ENCODE peak calls at places on chromosomes 1 and 21, in four cellular contexts. M is prostate gland, N is HepG2, Y is HCT116. T is an unnamed sample. For H3K4me1, the result is how much of the 10 kb centered on the place peaks cover.

GRCh38 chr1:30411206-30411605 is 312.2 kb downstream of the MATN1 start:
- DNase-seq in M (peak), N (no peak), Y (no peak), T (no peak)

GRCh38 chr1:165456114-165456513 is 11.2 kb upstream of the RXRG start:
- DNase-seq in M (no peak), N (no peak), Y (no peak), T (no peak)

GRCh38 chr1:79792212-79792575 is 785.7 kb upstream of the ADGRL4 start:
- DNase-seq in M (no peak), N (no peak), Y (no peak), T (no peak)

GRCh38 chr1:71587961-71588360 is 507.1 kb upstream of the ZRANB2 start:
- DNase-seq in M (no peak), N (no peak), Y (no peak), T (no peak)

GRCh38 chr1:182080955-182081582 is 19.6 kb upstream of the ZNF648 start:
- DNase-seq in M (peak), N (peak), Y (peak), T (no peak)

GRCh38 chr1:8815582-8816285 is 1.7 kb downstream of the RERE start:
- DNase-seq in M (no peak), N (no peak), Y (no peak), T (no peak)

GRCh38 chr1:164667600-164667999 is 108.6 kb downstream of the PBX1 start:
- DNase-seq in M (no peak), N (no peak), Y (no peak), T (no peak)

GRCh38 chr1:16017461-16018303 is at the start of gene HSPB7:
- DNase-seq in M (peak), N (no peak), Y (no peak), T (peak)

GRCh38 chr1:146012703-146013565 is 8.6 kb downstream of the HJV start:
- DNase-seq in M (peak), N (peak), Y (peak), T (no peak)

GRCh38 chr1:165298081-165298820 is 58.3 kb downstream of the LMX1A start:
- DNase-seq in M (no peak), N (no peak), Y (no peak), T (no peak)

GRCh38 chr1:190312763-190313162 is 164.9 kb downstream of the BRINP3 start:
- DNase-seq in M (no peak), N (no peak), Y (no peak), T (no peak)

GRCh38 chr1:84771895-84772294 is 81.6 kb upstream of the SSX2IP start:
- DNase-seq in M (no peak), N (no peak), Y (no peak), T (no peak)

GRCh38 chr1:17687125-17687524 is 68.0 kb upstream of the ACTL8 start:
- DNase-seq in M (no peak), N (no peak), Y (no peak), T (no peak)

GRCh38 chr21:33940846-33941245 is 25.2 kb upstream of the ATP5PO start:
- DNase-seq in M (no peak), N (no peak), Y (no peak), T (no peak)

GRCh38 chr1:59486595-59486994 is 189.7 kb downstream of the FGGY start:
- DNase-seq in M (no peak), N (no peak), Y (no peak), T (no peak)

GRCh38 chr1:100584761-100585745 is 47.1 kb downstream of the GPR88 start:
- DNase-seq in M (no peak), N (peak), Y (no peak), T (no peak)

GRCh38 chr1:199747984-199748383 is 279.5 kb upstream of the NR5A2 start:
- DNase-seq in M (no peak), N (no peak), Y (no peak), T (no peak)

GRCh38 chr1:167718926-167719691 is 2.7 kb upstream of the MPZL1 start:
- DNase-seq in M (no peak), N (no peak), Y (no peak), T (no peak)

GRCh38 chr21:36747815-36748381 is 49.0 kb downstream of the SIM2 start:
- DNase-seq in M (no peak), N (peak), Y (no peak), T (peak)

GRCh38 chr1:15620890-15621682 is 3.8 kb downstream of the DDI2 start:
- DNase-seq in M (no peak), N (no peak), Y (no peak), T (no peak)

DNA sequence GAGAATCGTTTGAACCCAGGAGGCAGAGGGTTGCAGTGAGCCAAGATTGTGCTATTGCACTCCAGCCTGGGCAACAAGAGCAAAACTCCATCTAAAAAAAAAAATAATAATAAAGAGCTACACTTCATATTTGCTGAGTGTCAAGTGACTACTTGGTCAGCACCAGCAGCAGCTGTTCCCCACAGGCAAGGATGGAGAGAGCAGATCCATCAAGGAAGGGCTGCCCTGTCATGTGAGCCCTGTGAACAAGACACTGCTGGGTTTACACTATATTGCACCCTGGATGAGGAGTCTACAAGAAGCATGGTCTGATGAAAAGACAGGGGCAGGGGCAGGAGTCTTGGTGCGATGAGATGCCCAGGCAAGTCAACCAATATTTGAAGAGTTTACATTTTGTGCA is 3.6 kb downstream of the CTNNBIP1 start:
- DNase-seq in M (no peak), N (no peak), Y (no peak), T (no peak)
- H3K4me1 ChIP-seq in M (under half), N (half or more), Y (under half), T (under half)

DNA sequence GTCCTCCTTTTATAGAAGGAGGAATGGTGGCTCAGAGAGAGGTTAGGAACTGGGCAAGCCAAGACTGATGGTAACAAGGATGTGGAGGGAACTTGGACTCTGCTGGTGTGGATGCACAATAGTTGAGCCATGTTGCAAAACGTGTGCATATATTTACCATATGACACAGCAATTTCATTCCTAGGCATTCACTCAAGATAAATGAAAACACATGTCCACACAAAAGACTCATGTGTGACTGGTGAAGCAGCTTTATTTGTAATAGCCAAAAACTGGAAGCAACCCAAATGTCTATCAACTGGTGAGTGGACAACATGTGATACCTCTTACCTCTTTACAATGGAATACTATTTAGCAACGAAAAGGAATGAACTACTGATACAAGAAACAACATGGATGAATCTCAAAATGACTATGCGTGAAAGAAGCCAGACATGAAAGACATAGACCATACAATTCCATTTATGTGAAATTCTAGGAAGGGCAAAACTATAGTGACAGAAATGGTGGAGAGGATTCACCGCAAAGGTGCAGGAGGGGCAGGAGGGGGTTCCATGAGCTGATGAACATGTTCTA is 36.2 kb downstream of the CAMK2N1 start:
- DNase-seq in M (no peak), N (peak), Y (no peak), T (no peak)
- H3K27ac ChIP-seq in M (no peak), N (no peak), Y (no peak), T (no peak)

DNA sequence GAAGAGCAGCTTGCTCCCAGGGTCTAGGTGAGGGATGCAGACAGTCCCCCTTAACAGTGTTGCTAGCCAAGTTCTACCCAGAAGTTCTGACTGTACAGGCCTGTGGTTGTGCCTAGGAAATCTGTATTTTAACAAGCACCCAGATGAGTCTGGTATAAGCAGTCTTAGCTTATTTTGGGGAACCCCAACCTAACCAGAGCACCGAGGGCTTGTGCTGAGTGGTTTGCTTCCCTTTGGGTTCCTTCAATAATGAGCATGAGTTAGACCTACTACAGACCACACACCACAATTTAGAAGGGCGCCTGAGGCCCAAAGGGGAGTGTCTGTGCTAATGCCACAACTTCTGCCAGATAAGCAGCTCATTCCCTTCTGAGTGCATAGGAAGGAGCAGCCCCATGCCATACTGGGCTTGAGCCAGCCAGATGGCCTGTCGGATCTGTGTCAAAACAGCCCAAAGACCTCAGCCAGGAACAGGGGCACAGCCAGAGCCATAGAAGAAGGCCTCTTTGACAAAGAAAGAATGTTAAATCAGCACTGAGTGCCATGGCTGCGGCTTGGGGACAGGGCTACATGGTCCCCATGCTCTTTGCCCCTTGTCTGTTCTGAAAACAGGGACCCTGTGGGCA is 15.4 kb upstream of the LSS start:
- DNase-seq in M (no peak), N (no peak), Y (no peak), T (no peak)
- TF ChIP-seq POLR2AphosphoS5 in M (no peak), N (no peak), Y (no peak), T (no peak)

DNA sequence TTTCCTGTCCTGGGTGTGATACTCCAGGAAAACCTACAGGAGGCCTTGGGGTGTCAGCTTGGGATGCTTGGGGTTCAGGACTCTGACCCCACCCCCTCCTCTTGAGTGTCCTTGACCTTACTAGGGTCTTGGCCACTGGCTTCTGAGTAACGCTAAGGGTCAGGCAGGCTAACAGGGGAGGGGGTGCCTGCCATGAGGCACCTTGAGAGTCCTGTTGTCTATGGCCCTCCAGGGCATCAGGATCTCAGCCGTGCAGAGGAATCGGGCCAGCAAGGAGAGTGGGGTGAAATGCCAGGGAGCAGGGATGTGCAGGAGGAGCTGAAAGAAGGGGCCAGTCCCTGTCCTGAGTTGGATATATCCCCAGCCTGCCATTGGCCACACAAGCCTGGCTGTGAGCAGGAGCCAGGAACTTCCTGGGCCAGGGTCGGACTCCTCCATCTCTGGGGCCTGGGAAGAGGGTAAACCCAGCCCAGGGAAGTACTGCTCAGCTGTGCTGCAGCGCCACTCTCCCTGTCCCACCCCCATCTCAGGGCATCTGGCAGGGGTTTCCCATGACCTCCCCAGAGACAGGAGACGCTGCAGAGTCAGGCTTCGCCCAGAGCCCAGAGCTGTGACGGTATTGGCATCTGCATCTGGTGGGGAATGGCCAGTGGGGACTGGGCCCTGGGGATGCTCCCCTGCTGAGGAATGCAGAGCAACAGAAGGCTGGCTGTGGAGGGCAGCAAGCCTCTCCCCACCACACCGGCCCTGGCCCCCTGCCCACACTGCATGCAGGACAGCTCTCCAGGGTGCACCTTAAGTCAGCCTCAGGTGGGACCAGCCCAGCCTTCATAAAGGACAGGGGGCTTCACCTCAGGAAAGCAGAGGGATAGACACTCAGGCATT is 6.3 kb downstream of the KIF21B start:
- DNase-seq in M (no peak), N (no peak), Y (no peak), T (no peak)
- H3K4me1 ChIP-seq in M (under half), N (under half), Y (under half), T (under half)

GRCh38 chr1:26288311-26288941 is 8.5 kb downstream of the SH3BGRL3 start:
- DNase-seq in M (no peak), N (no peak), Y (no peak), T (peak)

GRCh38 chr1:26289158-26290059 is 9.5 kb downstream of the SH3BGRL3 start:
- DNase-seq in M (no peak), N (no peak), Y (no peak), T (peak)

GRCh38 chr1:26285366-26286063 is 5.6 kb downstream of the SH3BGRL3 start:
- DNase-seq in M (no peak), N (peak), Y (peak), T (peak)

GRCh38 chr1:26286064-26286416 is 6.2 kb downstream of the SH3BGRL3 start:
- DNase-seq in M (no peak), N (no peak), Y (no peak), T (no peak)

GRCh38 chr1:26287033-26287711 is 7.3 kb downstream of the SH3BGRL3 start:
- DNase-seq in M (no peak), N (no peak), Y (no peak), T (peak)
- H3K27ac ChIP-seq in M (no peak), N (no peak), Y (no peak), T (peak)

GRCh38 chr1:161069201-161069685 is 448 bp downstream of the ARHGAP30 start:
- DNase-seq in M (no peak), N (no peak), Y (no peak), T (no peak)

GRCh38 chr1:161071886-161072371 is 2.2 kb upstream of the ARHGAP30 start:
- DNase-seq in M (peak), N (peak), Y (peak), T (peak)

GRCh38 chr1:161068306-161069200 is 1.1 kb downstream of the ARHGAP30 start:
- DNase-seq in M (no peak), N (no peak), Y (no peak), T (peak)

GRCh38 chr1:161070737-161071136 is 1.0 kb upstream of the ARHGAP30 start:
- DNase-seq in M (no peak), N (no peak), Y (no peak), T (no peak)

GRCh38 chr1:161069731-161070270 is at the start of gene ARHGAP30:
- DNase-seq in M (no peak), N (no peak), Y (no peak), T (peak)
- TF ChIP-seq POLR2AphosphoS5 in M (no peak), N (no peak), Y (no peak), T (peak)

GRCh38 chr1:117589531-117589930 is 16.3 kb upstream of the TENT5C start:
- DNase-seq in M (no peak), N (no peak), Y (no peak), T (no peak)
- H3K4me1 ChIP-seq in M (under half), N (under half), Y (under half), T (under half)

GRCh38 chr1:203351037-203351625 is at the start of gene FMOD:
- DNase-seq in M (peak), N (no peak), Y (no peak), T (peak)
- H3K27ac ChIP-seq in M (peak), N (no peak), Y (no peak), T (peak)

GRCh38 chr1:35718492-35719336 is at the start of gene C1orf216:
- DNase-seq in M (peak), N (no peak), Y (peak), T (peak)
- TF ChIP-seq POLR2AphosphoS5 in M (peak), N (no peak), Y (peak), T (peak)

T was measured in transverse colon.